ENCODE peak calls at places on chromosomes 16 and 17, in five cellular contexts. One of them, this sample, is unnamed.

GRCh38 chr17:7356072-7356549 is 1.2 kb downstream of the TMEM95 start:
- DNase-seq in CD8-positive, alpha-beta memory T cell: peak; percentile 77
- DNase-seq in CD4-positive, alpha-beta T cell: peak; percentile 90
- DNase-seq in mesendoderm: peak; percentile 91
- DNase-seq in endothelial cell of umbilical vein: peak; percentile 69
- DNase-seq in this sample: peak; percentile 78

GRCh38 chr16:74730049-74730683 is 29.5 kb upstream of the MLKL start:
- DNase-seq in CD8-positive, alpha-beta memory T cell: no peak
- DNase-seq in CD4-positive, alpha-beta T cell: no peak
- DNase-seq in mesendoderm: no peak
- DNase-seq in endothelial cell of umbilical vein: no peak
- DNase-seq in this sample: no peak

GRCh38 chr17:70132505-70132904 is 36.8 kb upstream of the KCNJ2 start:
- DNase-seq in CD8-positive, alpha-beta memory T cell: no peak
- DNase-seq in CD4-positive, alpha-beta T cell: no peak
- DNase-seq in mesendoderm: no peak
- DNase-seq in endothelial cell of umbilical vein: no peak
- DNase-seq in this sample: no peak

GRCh38 chr16:87284183-87284582 is 33.0 kb downstream of the C16orf95 start:
- DNase-seq in CD8-positive, alpha-beta memory T cell: no peak
- DNase-seq in CD4-positive, alpha-beta T cell: no peak
- DNase-seq in mesendoderm: no peak
- DNase-seq in endothelial cell of umbilical vein: no peak
- DNase-seq in this sample: no peak

GRCh38 chr16:11833951-11834695 is 17.2 kb downstream of the RSL1D1 start:
- DNase-seq in CD8-positive, alpha-beta memory T cell: no peak
- DNase-seq in CD4-positive, alpha-beta T cell: no peak
- DNase-seq in mesendoderm: no peak
- DNase-seq in endothelial cell of umbilical vein: no peak
- DNase-seq in this sample: no peak

GRCh38 chr17:74763565-74764387 is 12.4 kb downstream of the NAT9 start:
- DNase-seq in CD8-positive, alpha-beta memory T cell: no peak
- DNase-seq in CD4-positive, alpha-beta T cell: no peak
- DNase-seq in mesendoderm: no peak
- DNase-seq in endothelial cell of umbilical vein: no peak
- DNase-seq in this sample: no peak

GRCh38 chr16:24572069-24572468 is 32.7 kb downstream of the RBBP6 start:
- DNase-seq in CD8-positive, alpha-beta memory T cell: no peak
- DNase-seq in CD4-positive, alpha-beta T cell: no peak
- DNase-seq in mesendoderm: no peak
- DNase-seq in endothelial cell of umbilical vein: no peak
- DNase-seq in this sample: no peak

GRCh38 chr17:65071861-65072260 is 15.3 kb upstream of the GNA13 start:
- DNase-seq in CD8-positive, alpha-beta memory T cell: no peak
- DNase-seq in CD4-positive, alpha-beta T cell: no peak
- DNase-seq in mesendoderm: no peak
- DNase-seq in endothelial cell of umbilical vein: no peak
- DNase-seq in this sample: no peak

GRCh38 chr17:73182616-73183310 is 10.1 kb upstream of the COG1 start:
- DNase-seq in CD8-positive, alpha-beta memory T cell: no peak
- DNase-seq in CD4-positive, alpha-beta T cell: no peak
- DNase-seq in mesendoderm: no peak
- DNase-seq in endothelial cell of umbilical vein: no peak
- DNase-seq in this sample: no peak

GRCh38 chr17:1259910-1260389 is 10.3 kb upstream of the BHLHA9 start:
- DNase-seq in CD8-positive, alpha-beta memory T cell: no peak
- DNase-seq in CD4-positive, alpha-beta T cell: no peak
- DNase-seq in mesendoderm: no peak
- DNase-seq in endothelial cell of umbilical vein: no peak
- DNase-seq in this sample: peak; percentile 44

GRCh38 chr17:41781404-41782110 is 5.0 kb downstream of the JUP start:
- DNase-seq in CD8-positive, alpha-beta memory T cell: no peak
- DNase-seq in CD4-positive, alpha-beta T cell: no peak
- DNase-seq in mesendoderm: no peak
- DNase-seq in endothelial cell of umbilical vein: no peak
- DNase-seq in this sample: peak; percentile 35

GRCh38 chr16:55471448-55472097 is 7.4 kb upstream of the MMP2 start:
- DNase-seq in CD8-positive, alpha-beta memory T cell: no peak
- DNase-seq in CD4-positive, alpha-beta T cell: no peak
- DNase-seq in mesendoderm: peak; percentile 75
- DNase-seq in endothelial cell of umbilical vein: peak; percentile 39
- DNase-seq in this sample: peak; percentile 81

GRCh38 chr16:55470533-55471371 is 8.2 kb upstream of the MMP2 start:
- DNase-seq in CD8-positive, alpha-beta memory T cell: no peak
- DNase-seq in CD4-positive, alpha-beta T cell: no peak
- DNase-seq in mesendoderm: peak; percentile 83
- DNase-seq in endothelial cell of umbilical vein: no peak
- DNase-seq in this sample: no peak

GRCh38 chr16:55468352-55468990 is 10.5 kb upstream of the MMP2 start:
- DNase-seq in CD8-positive, alpha-beta memory T cell: no peak
- DNase-seq in CD4-positive, alpha-beta T cell: no peak
- DNase-seq in mesendoderm: no peak
- DNase-seq in endothelial cell of umbilical vein: no peak
- DNase-seq in this sample: no peak

GRCh38 chr16:55467898-55468297 is 11.1 kb upstream of the MMP2 start:
- DNase-seq in CD8-positive, alpha-beta memory T cell: no peak
- DNase-seq in CD4-positive, alpha-beta T cell: no peak
- DNase-seq in mesendoderm: peak; percentile 75
- DNase-seq in endothelial cell of umbilical vein: no peak
- DNase-seq in this sample: no peak

DNA sequence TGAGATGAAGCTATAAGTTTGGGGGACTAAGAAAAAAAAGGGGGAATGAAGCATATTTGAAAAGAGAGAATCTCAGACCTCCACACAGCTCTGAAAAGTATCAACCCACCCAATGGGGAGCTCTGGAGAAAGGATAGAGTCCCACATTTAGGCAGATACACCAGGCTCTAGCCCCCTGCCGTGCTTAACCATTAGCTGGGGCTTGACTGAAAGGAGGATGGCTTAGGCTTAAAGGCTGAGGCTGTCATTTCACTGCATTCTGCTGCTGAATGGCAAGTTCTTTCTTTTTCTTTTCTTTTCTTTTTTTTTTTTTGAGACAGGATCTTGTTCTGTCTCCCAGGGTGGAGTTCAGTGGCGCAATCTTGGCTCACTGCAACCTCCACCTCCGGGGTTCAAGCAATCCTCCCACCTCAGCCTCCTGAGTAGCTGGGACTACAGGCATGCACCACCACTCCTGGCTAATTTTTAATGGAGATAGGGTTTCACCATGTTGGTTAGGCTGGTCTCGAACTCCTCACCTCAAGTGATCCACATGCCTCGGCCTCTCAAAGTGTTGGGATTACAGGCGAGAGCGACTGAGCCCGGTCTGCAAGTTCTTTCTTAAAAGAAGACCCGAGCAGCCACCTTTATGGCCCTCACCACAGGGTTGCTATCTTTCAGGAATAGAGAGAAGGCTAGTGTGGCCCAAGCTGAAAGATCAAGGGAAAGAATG is 9.0 kb upstream of the MMP2 start:
- DNase-seq in CD8-positive, alpha-beta memory T cell: no peak
- DNase-seq in CD4-positive, alpha-beta T cell: no peak
- DNase-seq in mesendoderm: peak; percentile 23
- DNase-seq in endothelial cell of umbilical vein: no peak
- DNase-seq in this sample: no peak
- H3K27ac ChIP-seq in CD8-positive, alpha-beta memory T cell: no peak overlapping the region
- H3K27ac ChIP-seq in CD4-positive, alpha-beta T cell: no peak overlapping the region
- H3K27ac ChIP-seq in mesendoderm: peak overlapping the region; percentile 78
- H3K27ac ChIP-seq in endothelial cell of umbilical vein: no peak overlapping the region
- H3K27ac ChIP-seq in this sample: no peak overlapping the region

GRCh38 chr17:81683584-81684441 is at the start of the genes ARL16 and HGS:
- DNase-seq in CD8-positive, alpha-beta memory T cell: peak; percentile 96
- DNase-seq in CD4-positive, alpha-beta T cell: peak; percentile 98
- DNase-seq in mesendoderm: peak; percentile 100
- DNase-seq in endothelial cell of umbilical vein: peak; percentile 100
- DNase-seq in this sample: peak; percentile 99
- H3K27ac ChIP-seq in CD8-positive, alpha-beta memory T cell: peak within 1 kb of the TSS; percentile 79
- H3K27ac ChIP-seq in CD4-positive, alpha-beta T cell: peak within 1 kb of the TSS; percentile 67
- H3K27ac ChIP-seq in mesendoderm: peak within 1 kb of the TSS; percentile 39
- H3K27ac ChIP-seq in endothelial cell of umbilical vein: peak within 1 kb of the TSS; percentile 50
- H3K27ac ChIP-seq in this sample: peak within 1 kb of the TSS; percentile 81

GRCh38 chr17:76643553-76644148 is at the start of gene ST6GALNAC1:
- DNase-seq in CD8-positive, alpha-beta memory T cell: no peak
- DNase-seq in CD4-positive, alpha-beta T cell: peak; percentile 44
- DNase-seq in mesendoderm: no peak
- DNase-seq in endothelial cell of umbilical vein: peak; percentile 26
- DNase-seq in this sample: peak; percentile 22

GRCh38 chr17:76642032-76642561 is 1.5 kb downstream of the ST6GALNAC1 start:
- DNase-seq in CD8-positive, alpha-beta memory T cell: no peak
- DNase-seq in CD4-positive, alpha-beta T cell: no peak
- DNase-seq in mesendoderm: no peak
- DNase-seq in endothelial cell of umbilical vein: no peak
- DNase-seq in this sample: no peak

GRCh38 chr17:76641501-76641900 is 2.1 kb downstream of the ST6GALNAC1 start:
- DNase-seq in CD8-positive, alpha-beta memory T cell: no peak
- DNase-seq in CD4-positive, alpha-beta T cell: no peak
- DNase-seq in mesendoderm: peak; percentile 70
- DNase-seq in endothelial cell of umbilical vein: no peak
- DNase-seq in this sample: no peak

GRCh38 chr17:76644995-76645394 is 1.4 kb upstream of the ST6GALNAC1 start:
- DNase-seq in CD8-positive, alpha-beta memory T cell: no peak
- DNase-seq in CD4-positive, alpha-beta T cell: no peak
- DNase-seq in mesendoderm: no peak
- DNase-seq in endothelial cell of umbilical vein: no peak
- DNase-seq in this sample: no peak

DNA sequence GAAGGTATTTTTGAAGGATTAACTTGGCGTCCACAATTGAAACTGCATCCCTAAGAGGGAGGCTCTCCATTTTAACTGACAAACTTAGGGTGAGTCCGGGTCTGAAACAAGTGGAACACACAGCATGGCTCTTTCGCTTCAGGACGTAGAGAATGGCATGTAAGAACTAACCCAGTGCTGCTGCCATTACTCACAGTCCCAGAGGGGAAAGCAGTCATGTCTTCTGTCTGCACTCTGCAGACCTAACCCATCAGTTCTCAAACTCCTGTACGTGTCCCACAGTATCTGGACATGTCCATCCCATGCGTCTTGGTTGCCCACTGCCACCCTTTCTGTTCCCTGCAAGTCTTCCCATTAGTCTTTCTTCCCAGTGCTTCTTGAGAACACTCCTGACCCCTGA is 563 bp downstream of the ST6GALNAC1 start:
- DNase-seq in CD8-positive, alpha-beta memory T cell: no peak
- DNase-seq in CD4-positive, alpha-beta T cell: no peak
- DNase-seq in mesendoderm: no peak
- DNase-seq in endothelial cell of umbilical vein: no peak
- DNase-seq in this sample: no peak
- H3K27ac ChIP-seq in CD8-positive, alpha-beta memory T cell: peak overlapping the region; percentile 63
- H3K27ac ChIP-seq in CD4-positive, alpha-beta T cell: no peak overlapping the region
- H3K27ac ChIP-seq in mesendoderm: no peak overlapping the region
- H3K27ac ChIP-seq in endothelial cell of umbilical vein: no peak overlapping the region
- H3K27ac ChIP-seq in this sample: no peak overlapping the region

DNA sequence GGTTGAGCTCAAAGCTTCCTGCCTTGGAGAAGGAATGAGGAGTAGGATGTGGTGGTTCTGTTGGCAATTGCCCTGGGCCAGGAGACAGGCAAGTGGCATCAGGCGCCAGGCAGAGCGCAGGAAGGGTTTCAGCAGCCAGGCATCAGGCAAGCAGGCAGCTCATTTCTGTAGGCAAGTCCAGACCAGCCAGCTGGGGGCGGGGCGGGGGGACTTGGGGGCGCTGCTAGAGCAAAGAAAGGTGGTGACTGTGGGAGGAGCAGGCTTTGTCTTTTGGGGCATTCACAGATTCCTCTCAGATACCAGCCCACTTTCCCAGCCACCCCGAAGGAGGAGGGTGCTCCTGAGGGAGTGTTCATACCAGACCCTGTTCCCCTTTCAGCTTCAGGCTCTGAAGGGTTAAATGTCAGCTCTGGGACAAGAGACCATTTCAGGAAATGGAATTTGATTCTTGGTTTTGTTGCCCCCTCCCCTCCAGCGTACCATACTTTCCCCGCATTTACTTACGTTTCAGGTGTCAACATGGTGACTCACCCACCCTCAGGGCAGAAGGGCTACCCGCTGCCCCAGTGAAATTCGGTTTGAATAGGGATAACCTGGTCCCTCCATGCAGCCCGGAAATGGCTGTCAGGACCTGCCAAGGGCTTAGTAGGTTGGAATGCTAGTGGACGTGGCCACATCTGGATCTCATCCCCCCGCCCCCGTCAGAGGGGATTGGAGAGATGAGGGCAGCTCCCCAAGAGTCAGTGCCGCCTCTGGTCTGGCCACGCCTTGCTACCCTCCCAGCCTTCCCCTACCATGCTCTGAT is 13.2 kb downstream of the NGFR start:
- DNase-seq in CD8-positive, alpha-beta memory T cell: no peak
- DNase-seq in CD4-positive, alpha-beta T cell: no peak
- DNase-seq in mesendoderm: peak; percentile 99
- DNase-seq in endothelial cell of umbilical vein: no peak
- DNase-seq in this sample: peak; percentile 57
- H3K27ac ChIP-seq in CD8-positive, alpha-beta memory T cell: no peak overlapping the region
- H3K27ac ChIP-seq in CD4-positive, alpha-beta T cell: no peak overlapping the region
- H3K27ac ChIP-seq in mesendoderm: no peak overlapping the region
- H3K27ac ChIP-seq in endothelial cell of umbilical vein: no peak overlapping the region
- H3K27ac ChIP-seq in this sample: no peak overlapping the region

GRCh38 chr16:30113031-30113710 is at the start of gene GDPD3:
- DNase-seq in CD8-positive, alpha-beta memory T cell: no peak
- DNase-seq in CD4-positive, alpha-beta T cell: no peak
- DNase-seq in mesendoderm: no peak
- DNase-seq in endothelial cell of umbilical vein: no peak
- DNase-seq in this sample: no peak
- H3K27ac ChIP-seq in CD8-positive, alpha-beta memory T cell: no peak within 1 kb of the TSS
- H3K27ac ChIP-seq in CD4-positive, alpha-beta T cell: no peak within 1 kb of the TSS
- H3K27ac ChIP-seq in mesendoderm: no peak within 1 kb of the TSS
- H3K27ac ChIP-seq in endothelial cell of umbilical vein: no peak within 1 kb of the TSS
- H3K27ac ChIP-seq in this sample: peak within 1 kb of the TSS; percentile 4

DNA sequence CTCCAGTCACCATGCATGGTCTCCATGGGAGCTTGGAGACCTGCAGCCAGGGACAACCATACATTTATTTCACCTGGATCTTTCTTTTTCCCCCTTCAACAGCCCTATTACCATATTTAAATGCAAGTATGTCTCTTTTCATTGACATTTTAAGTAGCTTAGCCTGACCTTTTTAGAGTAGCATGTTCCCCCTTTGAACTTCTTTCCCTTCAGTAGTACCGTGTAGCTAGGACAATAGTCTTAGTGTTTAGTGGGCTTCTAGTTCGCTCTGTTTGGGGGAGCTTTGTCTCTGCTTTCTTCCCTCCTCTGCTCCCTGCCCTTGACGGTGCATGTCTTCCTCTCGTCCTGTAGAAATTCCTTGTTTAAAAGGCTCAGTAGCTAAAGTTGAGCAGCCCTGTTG is 94.6 kb downstream of the CCDC182 start:
- DNase-seq in CD8-positive, alpha-beta memory T cell: no peak
- DNase-seq in CD4-positive, alpha-beta T cell: no peak
- DNase-seq in mesendoderm: no peak
- DNase-seq in endothelial cell of umbilical vein: no peak
- DNase-seq in this sample: no peak
- H3K27ac ChIP-seq in CD8-positive, alpha-beta memory T cell: no peak overlapping the region
- H3K27ac ChIP-seq in CD4-positive, alpha-beta T cell: no peak overlapping the region
- H3K27ac ChIP-seq in mesendoderm: peak overlapping the region; percentile 83
- H3K27ac ChIP-seq in endothelial cell of umbilical vein: no peak overlapping the region
- H3K27ac ChIP-seq in this sample: no peak overlapping the region